ENCODE peak calls at places on chromosomes 13 and 19, in ten cellular contexts. G is A549, A is lower lobe of right lung, X is body of pancreas, Z is thoracic aorta, B is left ventricle myocardium inferior, T is breast epithelium, S is testis, U is Peyer's patch, N is astrocyte. E is an unnamed sample.

GRCh38 chr19:45947926-45948325 is 25.7 kb downstream of the NOVA2 start:
- DNase-seq in G (no peak), A (no peak), X (no peak), Z (no peak), B (no peak), T (no peak), S (no peak), U (no peak), N (peak), E (no peak)

GRCh38 chr19:16076958-16077611 is 790 bp downstream of the TPM4 start:
- DNase-seq in G (no peak), A (peak), X (peak), Z (no peak), B (peak), T (peak), S (peak), U (peak), N (no peak), E (peak)

GRCh38 chr13:105804561-105805190 is 730.8 kb downstream of the EFNB2 start:
- DNase-seq in G (no peak), A (no peak), X (no peak), Z (no peak), B (no peak), T (no peak), S (no peak), U (no peak), N (peak), E (no peak)

GRCh38 chr13:113843063-113843654 is 20.7 kb downstream of the GAS6 start:
- DNase-seq in G (no peak), A (peak), X (no peak), Z (no peak), B (peak), T (no peak), S (no peak), U (no peak), N (no peak), E (peak)

GRCh38 chr19:8101311-8101710 is 48.1 kb downstream of the FBN3 start:
- DNase-seq in G (no peak), A (peak), X (no peak), Z (no peak), B (no peak), T (no peak), S (no peak), U (no peak), N (no peak), E (no peak)

GRCh38 chr19:51016798-51017683 is 2.5 kb downstream of the KLK10 start:
- DNase-seq in G (peak), A (no peak), X (peak), Z (no peak), B (no peak), T (peak), S (peak), U (no peak), N (no peak), E (peak)

GRCh38 chr19:50264483-50265186 is 61.2 kb downstream of the MYH14 start:
- DNase-seq in G (peak), A (no peak), X (no peak), Z (no peak), B (no peak), T (no peak), S (no peak), U (no peak), N (no peak), E (no peak)

GRCh38 chr19:30393046-30393445 is 20.9 kb downstream of the ZNF536 start:
- DNase-seq in G (no peak), A (no peak), X (no peak), Z (no peak), B (no peak), T (no peak), S (no peak), U (no peak), N (no peak), E (no peak)

GRCh38 chr19:55344444-55344843 is 4.8 kb downstream of the KMT5C start:
- DNase-seq in G (no peak), A (no peak), X (no peak), Z (no peak), B (no peak), T (no peak), S (peak), U (no peak), N (no peak), E (no peak)

GRCh38 chr19:679418-680286 is 3.5 kb downstream of the FSTL3 start:
- DNase-seq in G (peak), A (peak), X (peak), Z (no peak), B (peak), T (peak), S (peak), U (no peak), N (peak), E (peak)

GRCh38 chr19:45781282-45782161 is 768 bp downstream of the DMPK start:
- DNase-seq in G (peak), A (no peak), X (peak), Z (no peak), B (no peak), T (no peak), S (no peak), U (no peak), N (no peak), E (peak)

GRCh38 chr13:42612021-42612765 is 38.2 kb downstream of the TNFSF11 start:
- DNase-seq in G (no peak), A (no peak), X (no peak), Z (no peak), B (no peak), T (no peak), S (no peak), U (no peak), N (no peak), E (no peak)

GRCh38 chr19:5949792-5950305 is 28.1 kb downstream of the RANBP3 start:
- DNase-seq in G (no peak), A (peak), X (no peak), Z (no peak), B (peak), T (no peak), S (no peak), U (peak), N (no peak), E (no peak)

GRCh38 chr19:8208119-8208709 is 956 bp upstream of the CERS4 start:
- DNase-seq in G (no peak), A (peak), X (no peak), Z (no peak), B (peak), T (no peak), S (peak), U (no peak), N (no peak), E (no peak)

GRCh38 chr13:38897521-38897920 is 93.1 kb downstream of the STOML3 start:
- DNase-seq in G (no peak), A (no peak), X (no peak), Z (no peak), B (no peak), T (no peak), S (no peak), U (no peak), N (no peak), E (no peak)

GRCh38 chr13:26382843-26383242 is 128.9 kb downstream of the CDK8 start:
- DNase-seq in G (no peak), A (no peak), X (no peak), Z (no peak), B (no peak), T (no peak), S (no peak), U (no peak), N (no peak), E (no peak)

GRCh38 chr13:99357149-99357596 is 50.0 kb upstream of the GPR183 start:
- DNase-seq in G (no peak), A (no peak), X (no peak), Z (no peak), B (no peak), T (no peak), S (no peak), U (no peak), N (peak), E (no peak)

GRCh38 chr13:98507060-98507797 is 69.7 kb downstream of the STK24 start:
- DNase-seq in G (peak), A (peak), X (peak), Z (no peak), B (peak), T (peak), S (peak), U (peak), N (peak), E (no peak)

GRCh38 chr13:79830945-79831344 is 350.0 kb downstream of the NDFIP2 start:
- DNase-seq in G (no peak), A (no peak), X (no peak), Z (no peak), B (no peak), T (no peak), S (no peak), U (no peak), N (no peak), E (no peak)

GRCh38 chr19:15195987-15196682 is 4.7 kb downstream of the NOTCH3 start:
- DNase-seq in G (no peak), A (peak), X (peak), Z (no peak), B (no peak), T (peak), S (peak), U (no peak), N (no peak), E (peak)

GRCh38 chr13:97423300-97424045 is 10.5 kb upstream of the RAP2A start:
- DNase-seq in G (no peak), A (no peak), X (peak), Z (no peak), B (no peak), T (no peak), S (no peak), U (no peak), N (no peak), E (no peak)

GRCh38 chr19:15550847-15551182 is 42.5 kb downstream of the CYP4F22 start:
- DNase-seq in G (peak), A (no peak), X (no peak), Z (no peak), B (no peak), T (no peak), S (peak), U (no peak), N (no peak), E (no peak)

GRCh38 chr13:75258159-75258782 is 223.7 kb downstream of the TBC1D4 start:
- DNase-seq in G (peak), A (no peak), X (no peak), Z (no peak), B (no peak), T (no peak), S (no peak), U (no peak), N (peak), E (no peak)

GRCh38 chr19:44988896-44989563 is 12.2 kb upstream of the RELB start:
- DNase-seq in G (peak), A (peak), X (peak), Z (no peak), B (peak), T (no peak), S (peak), U (peak), N (peak), E (peak)

GRCh38 chr13:42878721-42879120 is 97.3 kb downstream of the FAM216B start:
- DNase-seq in G (no peak), A (no peak), X (no peak), Z (no peak), B (no peak), T (no peak), S (no peak), U (no peak), N (no peak), E (no peak)

GRCh38 chr19:5968431-5969373 is 9.2 kb downstream of the RANBP3 start:
- DNase-seq in G (no peak), A (peak), X (peak), Z (no peak), B (no peak), T (no peak), S (no peak), U (no peak), N (peak), E (no peak)

GRCh38 chr13:93872376-93872775 is 607.1 kb downstream of the DCT start:
- DNase-seq in G (no peak), A (no peak), X (no peak), Z (no peak), B (no peak), T (no peak), S (no peak), U (no peak), N (no peak), E (no peak)

GRCh38 chr19:8240274-8241229 is 31.4 kb downstream of the CERS4 start:
- DNase-seq in G (peak), A (peak), X (peak), Z (peak), B (peak), T (peak), S (peak), U (peak), N (peak), E (peak)

GRCh38 chr19:17454579-17454978 is 6.1 kb upstream of the TMEM221 start:
- DNase-seq in G (no peak), A (no peak), X (no peak), Z (no peak), B (no peak), T (no peak), S (no peak), U (no peak), N (no peak), E (peak)

GRCh38 chr19:463483-464130 is 2.8 kb upstream of the SHC2 start:
- DNase-seq in G (no peak), A (no peak), X (no peak), Z (no peak), B (no peak), T (no peak), S (no peak), U (no peak), N (no peak), E (no peak)

GRCh38 chr13:22665531-22665930 is 515.2 kb upstream of the SGCG start:
- DNase-seq in G (peak), A (no peak), X (no peak), Z (no peak), B (no peak), T (no peak), S (no peak), U (no peak), N (no peak), E (no peak)

GRCh38 chr19:38650180-38650775 is 2.8 kb downstream of the ACTN4 start:
- DNase-seq in G (peak), A (no peak), X (no peak), Z (no peak), B (no peak), T (no peak), S (no peak), U (no peak), N (no peak), E (peak)

GRCh38 chr13:50215389-50215788 is 200.1 kb downstream of the KCNRG start:
- DNase-seq in G (no peak), A (no peak), X (no peak), Z (no peak), B (no peak), T (no peak), S (no peak), U (no peak), N (peak), E (no peak)

GRCh38 chr19:42191855-42192254 is 25.6 kb downstream of the DEDD2 start:
- DNase-seq in G (peak), A (no peak), X (peak), Z (no peak), B (no peak), T (no peak), S (no peak), U (no peak), N (peak), E (no peak)

GRCh38 chr19:46482645-46483044 is 11.3 kb upstream of the PNMA8A start:
- DNase-seq in G (no peak), A (no peak), X (no peak), Z (no peak), B (no peak), T (no peak), S (no peak), U (no peak), N (peak), E (no peak)

GRCh38 chr13:33490461-33491327 is 205.1 kb upstream of the STARD13 start:
- DNase-seq in G (no peak), A (no peak), X (no peak), Z (no peak), B (no peak), T (no peak), S (no peak), U (no peak), N (no peak), E (peak)

GRCh38 chr13:33485247-33485646 is 199.7 kb upstream of the STARD13 start:
- DNase-seq in G (no peak), A (no peak), X (no peak), Z (no peak), B (no peak), T (no peak), S (no peak), U (no peak), N (no peak), E (no peak)

GRCh38 chr13:33483471-33483870 is 197.9 kb upstream of the STARD13 start:
- DNase-seq in G (no peak), A (no peak), X (no peak), Z (no peak), B (no peak), T (no peak), S (no peak), U (no peak), N (peak), E (no peak)

GRCh38 chr13:33489563-33489962 is 204.0 kb upstream of the STARD13 start:
- DNase-seq in G (no peak), A (no peak), X (no peak), Z (no peak), B (no peak), T (no peak), S (no peak), U (no peak), N (no peak), E (no peak)

GRCh38 chr13:33487575-33488243 is 202.2 kb upstream of the STARD13 start:
- DNase-seq in G (peak), A (no peak), X (peak), Z (no peak), B (no peak), T (no peak), S (peak), U (no peak), N (no peak), E (no peak)
- TF ChIP-seq CTCF in G (no peak), A (peak), X (peak), Z (peak), B (peak), T (no peak), S (peak), U (no peak), N (no peak), E (peak)

DNA sequence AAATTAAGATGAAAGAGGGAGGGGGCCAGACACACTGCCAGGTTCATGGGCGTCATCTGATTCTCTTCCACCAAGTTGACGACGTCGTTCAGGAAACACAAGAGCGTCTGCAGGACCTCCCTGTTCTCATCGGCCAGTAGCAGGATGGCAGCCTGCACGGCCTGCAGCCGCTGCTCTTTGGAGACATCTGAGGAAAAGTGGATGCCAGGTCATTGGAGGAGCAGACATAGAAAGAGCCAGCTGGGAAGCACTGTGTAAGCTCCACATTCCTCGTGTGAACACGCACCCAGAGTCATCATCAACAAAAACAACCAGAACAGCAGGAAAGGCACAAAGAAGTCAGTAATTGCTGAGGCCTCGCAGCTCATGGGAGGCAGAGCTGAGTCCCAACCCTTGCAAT is 96.5 kb downstream of the KL start:
- DNase-seq in G (no peak), A (no peak), X (no peak), Z (no peak), B (no peak), T (no peak), S (no peak), U (no peak), N (no peak), E (no peak)
- H3K27ac ChIP-seq in G (no peak), A (peak), X (no peak), Z (peak), B (peak), T (peak), S (peak), U (peak), N (peak), E (no peak)

DNA sequence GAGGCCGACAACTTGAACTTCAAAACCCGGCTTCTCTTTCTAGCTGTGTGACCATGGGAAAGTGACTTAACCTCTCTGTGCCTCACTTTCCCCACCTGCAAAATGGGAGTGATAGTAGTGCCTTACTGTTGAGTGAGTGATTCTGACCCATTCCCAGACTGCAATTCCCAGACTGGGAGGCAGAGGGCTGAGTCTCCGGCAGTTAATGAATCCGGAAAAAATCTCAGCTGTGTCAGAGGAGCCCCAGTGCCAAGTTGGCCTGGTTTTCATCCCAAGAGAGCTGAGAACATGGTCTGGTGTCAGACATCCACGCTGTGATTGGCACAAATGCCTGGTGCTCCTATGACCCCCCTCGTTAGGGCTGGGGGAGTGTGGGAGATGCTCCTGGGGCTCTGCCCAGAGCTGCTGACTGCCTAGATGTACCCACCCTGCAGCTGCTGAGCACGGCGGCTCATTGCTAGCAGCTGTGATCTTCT is 50.0 kb downstream of the PIN1 start:
- DNase-seq in G (no peak), A (no peak), X (peak), Z (no peak), B (peak), T (no peak), S (peak), U (no peak), N (peak), E (no peak)
- TF ChIP-seq CTCF in G (no peak), A (peak), X (peak), Z (peak), B (peak), T (no peak), S (no peak), U (no peak), N (peak), E (peak)

DNA sequence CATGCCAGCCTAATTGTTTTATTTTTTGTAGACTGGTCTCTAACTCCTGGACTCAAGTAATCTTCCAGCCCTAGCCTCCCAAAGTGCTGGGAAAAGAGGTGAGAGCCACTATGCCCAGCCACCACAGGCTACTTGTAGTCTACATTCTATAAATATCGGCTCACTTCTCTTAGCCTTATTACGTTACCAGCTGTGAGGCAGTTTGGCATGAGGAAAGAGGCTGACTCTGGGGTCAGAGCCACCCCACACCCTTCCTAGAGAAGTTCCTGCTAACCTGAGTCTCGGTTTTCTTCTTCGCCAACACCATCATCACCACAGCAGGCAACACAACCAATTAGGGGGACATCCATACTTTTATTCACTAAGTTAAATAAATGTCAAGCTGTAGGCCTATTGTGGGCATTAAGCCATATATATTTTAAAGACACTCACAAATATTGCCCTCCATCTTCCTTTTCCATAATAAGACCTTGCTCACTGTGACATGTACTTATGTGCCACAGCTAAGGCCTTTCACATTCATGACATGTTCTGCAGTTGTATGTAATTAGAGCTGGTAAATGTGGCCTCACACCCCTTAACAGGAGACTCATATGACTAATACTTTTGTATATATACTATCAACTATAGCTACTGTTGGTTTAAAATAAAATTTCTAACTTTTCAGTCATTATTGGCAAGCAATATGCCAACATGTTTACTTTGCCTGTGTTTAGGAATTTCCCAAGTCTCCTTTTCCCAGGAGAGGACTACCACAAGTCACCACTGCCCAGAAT is 5.7 kb downstream of the SLC25A30 start:
- DNase-seq in G (no peak), A (no peak), X (no peak), Z (no peak), B (no peak), T (no peak), S (no peak), U (no peak), N (no peak), E (no peak)
- H3K27ac ChIP-seq in G (peak), A (no peak), X (peak), Z (no peak), B (peak), T (no peak), S (no peak), U (no peak), N (no peak), E (no peak)

DNA sequence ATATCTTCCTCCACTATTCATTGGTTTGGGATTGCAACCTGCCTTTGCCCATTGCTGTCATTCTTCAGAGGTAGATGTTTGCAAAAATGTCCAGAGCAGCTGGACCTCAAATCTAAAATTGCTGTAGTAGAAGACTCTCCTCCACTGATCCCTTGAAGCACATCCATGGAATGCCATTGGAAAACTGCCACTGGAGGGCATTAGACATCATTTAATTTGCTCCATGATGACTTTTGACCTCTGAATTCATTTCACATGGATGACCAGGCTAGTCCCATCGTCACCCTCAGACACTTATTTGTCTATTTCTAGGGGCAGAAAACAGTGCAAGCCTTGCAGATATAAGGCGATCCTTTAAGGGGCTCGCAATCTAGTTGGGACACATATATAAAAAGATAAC is 33.9 kb upstream of the FLT1 start:
- DNase-seq in G (no peak), A (no peak), X (no peak), Z (no peak), B (no peak), T (no peak), S (no peak), U (no peak), N (no peak), E (no peak)
- TF ChIP-seq CTCF in G (no peak), A (no peak), X (no peak), Z (no peak), B (no peak), T (no peak), S (no peak), U (no peak), N (no peak), E (no peak)

GRCh38 chr19:2048104-2048958 is 2.7 kb downstream of the MKNK2 start:
- DNase-seq in G (no peak), A (no peak), X (no peak), Z (no peak), B (no peak), T (no peak), S (no peak), U (no peak), N (no peak), E (no peak)
- H3K27ac ChIP-seq in G (peak), A (peak), X (peak), Z (peak), B (peak), T (peak), S (peak), U (peak), N (no peak), E (no peak)